ENCODE peak calls at places on chromosomes 4 and X, in four cellular contexts. One of them, this sample, is unnamed.

GRCh38 chrX:38494239-38494823 is 67.0 kb upstream of the TSPAN7 start:
- DNase-seq in H1: no peak
- DNase-seq in IMR-90: no peak
- DNase-seq in H9: no peak
- DNase-seq in this sample: no peak

GRCh38 chr4:121823505-121824170 is at the start of gene CCNA2:
- DNase-seq in H1: peak; percentile 92
- DNase-seq in H9: peak; percentile 98
- DNase-seq in IMR-90: peak; percentile 96
- DNase-seq in this sample: peak; percentile 99

GRCh38 chr4:15416357-15417327 is 11.2 kb upstream of the C1QTNF7 start:
- DNase-seq in IMR-90: no peak
- DNase-seq in H1: no peak
- DNase-seq in H9: no peak
- DNase-seq in this sample: no peak

GRCh38 chr4:139450586-139450985 is 3.3 kb upstream of the RAB33B start:
- DNase-seq in H1: no peak
- DNase-seq in IMR-90: no peak
- DNase-seq in H9: no peak
- DNase-seq in this sample: no peak

GRCh38 chrX:128928636-128929035 is 594.7 kb downstream of the SMARCA1 start:
- DNase-seq in IMR-90: no peak
- DNase-seq in H9: no peak
- DNase-seq in H1: no peak
- DNase-seq in this sample: no peak

GRCh38 chr4:20418865-20419451 is 167.3 kb downstream of the SLIT2 start:
- DNase-seq in H9: no peak
- DNase-seq in IMR-90: peak; percentile 79
- DNase-seq in H1: no peak
- DNase-seq in this sample: peak; percentile 22

GRCh38 chrX:152637649-152638442 is at the start of gene GABRQ:
- DNase-seq in H9: peak; percentile 94
- DNase-seq in H1: peak; percentile 69
- DNase-seq in IMR-90: no peak
- DNase-seq in this sample: peak; percentile 93

GRCh38 chr4:32985256-32985655 is 2265.1 kb downstream of the PCDH7 start:
- DNase-seq in IMR-90: no peak
- DNase-seq in H1: no peak
- DNase-seq in H9: no peak
- DNase-seq in this sample: peak; percentile 41

GRCh38 chrX:19174401-19175025 is 52.2 kb upstream of the ADGRG2 start:
- DNase-seq in IMR-90: peak; percentile 48
- DNase-seq in H9: no peak
- DNase-seq in H1: no peak
- DNase-seq in this sample: no peak

GRCh38 chr4:145878501-145879435 is 59.9 kb downstream of the ZNF827 start:
- DNase-seq in H9: no peak
- DNase-seq in H1: no peak
- DNase-seq in IMR-90: peak; percentile 85
- DNase-seq in this sample: no peak

GRCh38 chr4:186759990-186760389 is 36.3 kb upstream of the FAT1 start:
- DNase-seq in H1: no peak
- DNase-seq in IMR-90: no peak
- DNase-seq in H9: no peak
- DNase-seq in this sample: no peak
- H3K9ac ChIP-seq in H1: no peak overlapping the region
- H3K9ac ChIP-seq in IMR-90: no peak overlapping the region
- H3K9ac ChIP-seq in H9: no peak overlapping the region
- H3K9ac ChIP-seq in this sample: no peak overlapping the region

GRCh38 chr4:25450491-25450901 is 73.4 kb downstream of the ANAPC4 start:
- DNase-seq in IMR-90: no peak
- DNase-seq in H9: no peak
- DNase-seq in H1: no peak
- DNase-seq in this sample: no peak

GRCh38 chr4:25449688-25450087 is 72.6 kb downstream of the ANAPC4 start:
- DNase-seq in H9: no peak
- DNase-seq in H1: no peak
- DNase-seq in IMR-90: no peak
- DNase-seq in this sample: no peak

GRCh38 chr4:25448379-25449109 is 71.5 kb downstream of the ANAPC4 start:
- DNase-seq in H9: peak; percentile 44
- DNase-seq in IMR-90: peak; percentile 42
- DNase-seq in H1: no peak
- DNase-seq in this sample: peak; percentile 89

GRCh38 chr4:25451676-25452075 is 74.6 kb downstream of the ANAPC4 start:
- DNase-seq in IMR-90: no peak
- DNase-seq in H1: no peak
- DNase-seq in H9: no peak
- DNase-seq in this sample: no peak

GRCh38 chr4:25449270-25449669 is 72.2 kb downstream of the ANAPC4 start:
- DNase-seq in IMR-90: no peak
- DNase-seq in H9: no peak
- DNase-seq in H1: no peak
- DNase-seq in this sample: peak; percentile 43
- H3K56ac ChIP-seq in IMR-90: no peak overlapping the region
- H3K56ac ChIP-seq in H9: no peak overlapping the region
- H3K56ac ChIP-seq in H1: no peak overlapping the region
- H3K56ac ChIP-seq in this sample: no peak overlapping the region

GRCh38 chr4:173585876-173586572 is 56.0 kb upstream of the HAND2 start:
- DNase-seq in IMR-90: no peak
- DNase-seq in H9: no peak
- DNase-seq in H1: no peak
- DNase-seq in this sample: peak; percentile 2

GRCh38 chr4:173591760-173592159 is 61.7 kb upstream of the HAND2 start:
- DNase-seq in H1: no peak
- DNase-seq in H9: no peak
- DNase-seq in IMR-90: no peak
- DNase-seq in this sample: peak; percentile 3

GRCh38 chr4:173590697-173591096 is 60.7 kb upstream of the HAND2 start:
- DNase-seq in H1: no peak
- DNase-seq in H9: no peak
- DNase-seq in IMR-90: no peak
- DNase-seq in this sample: no peak
- H3K23ac ChIP-seq in H1: no peak overlapping the region
- H3K23ac ChIP-seq in H9: no peak overlapping the region
- H3K23ac ChIP-seq in IMR-90: no peak overlapping the region
- H3K23ac ChIP-seq in this sample: no peak overlapping the region

GRCh38 chr4:67101612-67102011 is 443.7 kb downstream of the CENPC start:
- DNase-seq in H1: no peak
- DNase-seq in IMR-90: no peak
- DNase-seq in H9: no peak
- DNase-seq in this sample: no peak

GRCh38 chr4:67109276-67109675 is 436.0 kb downstream of the CENPC start:
- DNase-seq in IMR-90: no peak
- DNase-seq in H9: no peak
- DNase-seq in H1: no peak
- DNase-seq in this sample: no peak

GRCh38 chr4:67103001-67103737 is 442.1 kb downstream of the CENPC start:
- DNase-seq in H1: no peak
- DNase-seq in H9: no peak
- DNase-seq in IMR-90: no peak
- DNase-seq in this sample: peak; percentile 35

GRCh38 chr4:67106846-67107467 is 438.3 kb downstream of the CENPC start:
- DNase-seq in H1: no peak
- DNase-seq in H9: no peak
- DNase-seq in IMR-90: no peak
- DNase-seq in this sample: peak; percentile 56

DNA sequence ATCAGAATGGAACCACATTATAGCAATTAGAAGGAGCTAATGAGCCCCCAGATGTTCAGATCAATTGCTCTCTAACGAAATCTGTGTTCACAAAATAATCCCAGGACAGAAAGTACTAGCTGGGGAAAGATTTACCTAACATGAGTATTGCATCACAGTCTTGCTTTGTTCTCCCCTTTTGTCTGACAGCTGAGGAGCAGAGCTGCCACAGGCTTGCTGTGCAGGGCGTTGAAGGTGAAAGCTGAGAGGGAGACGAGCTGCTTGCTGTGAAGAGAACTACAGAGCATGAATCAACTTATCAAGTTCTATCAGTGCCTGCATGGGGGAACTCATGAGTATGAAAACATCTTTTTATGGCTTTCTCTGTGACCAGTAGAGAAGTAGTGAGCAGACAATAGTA is 441.2 kb downstream of the CENPC start:
- DNase-seq in H9: no peak
- DNase-seq in IMR-90: no peak
- DNase-seq in H1: no peak
- DNase-seq in this sample: peak; percentile 18
- H3K9ac ChIP-seq in H9: no peak overlapping the region
- H3K9ac ChIP-seq in IMR-90: no peak overlapping the region
- H3K9ac ChIP-seq in H1: no peak overlapping the region
- H3K9ac ChIP-seq in this sample: no peak overlapping the region

DNA sequence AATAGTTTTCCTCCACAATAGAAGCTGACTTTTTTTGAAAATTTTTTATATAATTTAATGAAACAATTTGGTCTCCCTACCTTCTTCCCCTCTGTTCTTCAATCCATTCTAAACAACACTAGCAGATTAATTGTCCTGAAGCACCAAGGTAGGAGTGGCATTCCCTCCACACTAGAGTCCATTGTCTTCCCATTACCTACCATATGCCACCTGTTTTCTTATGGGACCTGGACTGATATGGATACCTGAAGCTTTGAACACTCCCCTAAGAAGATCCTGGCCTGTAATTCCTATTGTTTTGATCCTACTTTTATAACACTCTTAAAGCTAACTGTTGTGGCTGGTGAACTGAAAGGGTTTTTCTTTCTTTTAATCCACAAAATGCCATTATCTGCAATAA is 92.0 kb downstream of the APBB2 start:
- DNase-seq in H1: no peak
- DNase-seq in IMR-90: no peak
- DNase-seq in H9: no peak
- DNase-seq in this sample: no peak
- H3K56ac ChIP-seq in H1: no peak overlapping the region
- H3K56ac ChIP-seq in IMR-90: no peak overlapping the region
- H3K56ac ChIP-seq in H9: no peak overlapping the region
- H3K56ac ChIP-seq in this sample: no peak overlapping the region

DNA sequence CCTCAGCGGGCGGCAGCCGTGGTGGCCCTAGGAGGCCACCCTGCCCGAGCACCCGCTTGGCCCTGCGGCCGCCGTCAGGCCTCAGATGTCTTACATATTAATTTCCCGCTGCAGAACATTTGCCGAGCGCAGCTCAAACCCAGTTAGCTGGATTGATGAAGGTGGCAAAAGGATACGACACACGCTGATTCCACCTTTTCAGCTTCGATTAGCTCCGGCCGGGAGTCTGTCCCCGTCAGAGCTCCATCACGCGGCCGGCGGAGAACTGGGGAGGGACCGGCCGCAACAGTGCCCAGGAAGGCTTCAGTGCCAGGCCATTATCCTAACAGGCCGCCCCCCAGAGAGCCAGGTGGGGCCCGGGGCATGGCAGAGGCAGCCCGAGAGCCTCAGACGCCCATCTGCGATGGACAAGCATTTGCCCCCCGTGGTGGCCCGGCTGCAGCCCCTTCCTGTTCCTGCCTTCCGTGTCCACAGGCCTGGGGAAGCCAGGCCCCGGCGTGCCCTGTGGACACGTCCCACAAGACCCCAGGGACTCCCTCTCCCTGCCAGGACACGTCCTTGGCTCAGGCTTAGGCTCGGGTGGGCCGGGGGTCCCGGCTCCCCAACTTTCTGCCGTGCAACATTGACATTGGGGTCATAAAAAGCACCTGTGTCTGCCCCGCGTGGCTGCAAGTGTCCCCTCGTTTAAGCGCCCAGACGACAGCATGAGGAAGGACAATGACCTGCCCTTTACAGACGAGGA is 133.8 kb upstream of the NKX1-1 start:
- DNase-seq in H1: no peak
- DNase-seq in H9: no peak
- DNase-seq in IMR-90: no peak
- DNase-seq in this sample: no peak
- H3K23ac ChIP-seq in H1: no peak overlapping the region
- H3K23ac ChIP-seq in H9: no peak overlapping the region
- H3K23ac ChIP-seq in IMR-90: no peak overlapping the region
- H3K23ac ChIP-seq in this sample: no peak overlapping the region

This sample was measured in mesendoderm.